ENCODE peak calls at places on chromosome 4, in six cellular contexts. C, Q, Y, E, X and A are unnamed samples.

GRCh38 chr4:106671711-106672110 is 303.1 kb upstream of the GIMD1 start:
- DNase-seq in C (no peak), Q (peak; percentile 61), Y (no peak), E (no peak), X (no peak), A (peak; percentile 36)

GRCh38 chr4:140719022-140719421 is 37.2 kb downstream of the TBC1D9 start:
- DNase-seq in C (no peak), Q (peak; percentile 82), Y (no peak), E (no peak), X (no peak), A (peak; percentile 64)

GRCh38 chr4:74058048-74058651 is 19.7 kb upstream of the CXCL3 start:
- DNase-seq in C (no peak), Q (no peak), Y (no peak), E (no peak), X (no peak), A (no peak)

GRCh38 chr4:1330761-1331590 is 16.0 kb upstream of the UVSSA start:
- DNase-seq in C (peak; percentile 42), Q (no peak), Y (no peak), E (no peak), X (peak; percentile 39), A (no peak)

GRCh38 chr4:61805979-61806378 is 605.9 kb downstream of the ADGRL3 start:
- DNase-seq in C (no peak), Q (no peak), Y (no peak), E (no peak), X (no peak), A (no peak)

GRCh38 chr4:2637956-2638552 is 101.6 kb downstream of the FAM193A start:
- DNase-seq in C (no peak), Q (no peak), Y (no peak), E (no peak), X (no peak), A (no peak)

GRCh38 chr4:89572224-89572858 is 264.6 kb downstream of the SNCA start:
- DNase-seq in C (no peak), Q (no peak), Y (no peak), E (peak; percentile 91), X (no peak), A (peak; percentile 18)

GRCh38 chr4:5100336-5100735 is 49.1 kb downstream of the STK32B start:
- DNase-seq in C (no peak), Q (no peak), Y (no peak), E (no peak), X (no peak), A (no peak)

GRCh38 chr4:88341227-88342192 is 37.1 kb upstream of the HERC6 start:
- DNase-seq in C (no peak), Q (peak; percentile 85), Y (no peak), E (peak; percentile 61), X (no peak), A (peak; percentile 99)

GRCh38 chr4:47526281-47526680 is 41.2 kb downstream of the ATP10D start:
- DNase-seq in C (no peak), Q (peak; percentile 63), Y (no peak), E (no peak), X (no peak), A (no peak)

GRCh38 chr4:56003606-56004005 is 54.9 kb downstream of the CEP135 start:
- DNase-seq in C (no peak), Q (no peak), Y (no peak), E (no peak), X (no peak), A (no peak)

GRCh38 chr4:139028191-139028661 is 12.6 kb downstream of the NOCT start:
- DNase-seq in C (no peak), Q (no peak), Y (no peak), E (peak; percentile 72), X (no peak), A (no peak)

GRCh38 chr4:1759818-1760223 is 33.3 kb upstream of the FGFR3 start:
- DNase-seq in C (no peak), Q (no peak), Y (no peak), E (no peak), X (no peak), A (no peak)

GRCh38 chr4:126354784-126355183 is 1040.0 kb downstream of the FAT4 start:
- DNase-seq in C (no peak), Q (no peak), Y (no peak), E (peak; percentile 38), X (no peak), A (no peak)

GRCh38 chr4:140047017-140047640 is 106.9 kb downstream of the MAML3 start:
- DNase-seq in C (no peak), Q (no peak), Y (no peak), E (no peak), X (no peak), A (no peak)

GRCh38 chr4:183142566-183143545 is 43.8 kb downstream of the WWC2 start:
- DNase-seq in C (no peak), Q (peak; percentile 84), Y (peak; percentile 46), E (peak; percentile 3), X (no peak), A (peak; percentile 77)

GRCh38 chr4:169100656-169101055 is 90.6 kb upstream of the CBR4 start:
- DNase-seq in C (no peak), Q (no peak), Y (no peak), E (no peak), X (no peak), A (no peak)

GRCh38 chr4:112908511-112908910 is 140.9 kb upstream of the ANK2 start:
- DNase-seq in C (no peak), Q (peak; percentile 11), Y (no peak), E (no peak), X (no peak), A (no peak)

GRCh38 chr4:40969499-40969898 is 219.7 kb downstream of the NSUN7 start:
- DNase-seq in C (no peak), Q (no peak), Y (no peak), E (peak; percentile 88), X (no peak), A (no peak)

GRCh38 chr4:103012085-103012484 is 7.4 kb downstream of the SLC9B1 start:
- DNase-seq in C (no peak), Q (peak; percentile 87), Y (peak; percentile 37), E (no peak), X (no peak), A (no peak)

GRCh38 chr4:2378898-2379297 is 39.5 kb downstream of the ZFYVE28 start:
- DNase-seq in C (no peak), Q (no peak), Y (no peak), E (no peak), X (no peak), A (no peak)

GRCh38 chr4:145736241-145736831 is 56.4 kb downstream of the C4orf51 start:
- DNase-seq in C (no peak), Q (peak; percentile 42), Y (peak; percentile 45), E (peak; percentile 50), X (no peak), A (peak; percentile 60)

GRCh38 chr4:7987148-7987989 is 47.7 kb upstream of the AFAP1 start:
- DNase-seq in C (peak; percentile 35), Q (peak; percentile 82), Y (peak; percentile 84), E (peak; percentile 85), X (peak; percentile 57), A (peak; percentile 59)

GRCh38 chr4:138390286-138390685 is 148.1 kb upstream of the SLC7A11 start:
- DNase-seq in C (no peak), Q (peak; percentile 15), Y (no peak), E (no peak), X (no peak), A (no peak)

GRCh38 chr4:85672116-85672515 is 197.2 kb downstream of the ARHGAP24 start:
- DNase-seq in C (no peak), Q (peak; percentile 5), Y (no peak), E (no peak), X (no peak), A (no peak)

GRCh38 chr4:95728145-95728544 is 111.7 kb upstream of the PDHA2 start:
- DNase-seq in C (no peak), Q (no peak), Y (peak; percentile 35), E (no peak), X (no peak), A (peak; percentile 64)

GRCh38 chr4:38308728-38309315 is 348.6 kb downstream of the PTTG2 start:
- DNase-seq in C (no peak), Q (peak; percentile 65), Y (no peak), E (no peak), X (no peak), A (peak; percentile 64)

GRCh38 chr4:87978656-87979055 is 3.1 kb downstream of the SPP1 start:
- DNase-seq in C (no peak), Q (peak; percentile 56), Y (no peak), E (no peak), X (no peak), A (peak; percentile 25)